ENCODE peak calls at places on chromosomes 12 and 14, in ten cellular contexts. I is MM.1S, P is HL-60, Z is pancreas, N is kidney, Y is brain microvascular endothelial cell, S is IMR-90, L is lung, W is A549, O is tibial artery. G is an unnamed sample.

GRCh38 chr14:24056800-24057184 is 5.0 kb downstream of the CARMIL3 start:
- DNase-seq in Z (no peak), O (peak; percentile 59), S (no peak), P (no peak), I (no peak), N (peak; percentile 57), L (no peak), Y (no peak), W (no peak), G (peak; percentile 42)

GRCh38 chr12:105393586-105393985 is 63.1 kb downstream of the C12orf75 start:
- DNase-seq in Y (peak; percentile 46), Z (no peak), S (peak; percentile 40), O (no peak), W (no peak), I (no peak), L (no peak), N (no peak), P (no peak), G (no peak)

GRCh38 chr12:124774054-124774461 is 89.6 kb downstream of the SCARB1 start:
- DNase-seq in S (no peak), O (no peak), I (peak; percentile 72), Z (no peak), W (no peak), L (peak; percentile 46), Y (no peak), N (no peak), P (peak; percentile 60), G (no peak)

GRCh38 chr12:90152897-90153624 is 444.4 kb upstream of the ATP2B1 start:
- DNase-seq in Y (no peak), L (no peak), W (no peak), S (no peak), I (no peak), Z (no peak), P (no peak), N (peak; percentile 46), O (no peak), G (no peak)

GRCh38 chr12:4379410-4379809 is at the start of gene FGF23:
- DNase-seq in Z (no peak), W (no peak), P (no peak), I (no peak), L (no peak), O (no peak), Y (peak; percentile 22), S (peak; percentile 41), N (no peak), G (peak; percentile 16)

GRCh38 chr14:100384819-100385813 is 62.0 kb downstream of the SLC25A47 start:
- DNase-seq in L (no peak), Z (no peak), O (no peak), I (no peak), P (no peak), W (peak; percentile 50), S (peak; percentile 81), Y (peak; percentile 60), N (no peak), G (no peak)

GRCh38 chr14:76844223-76844622 is 18.0 kb downstream of the LRRC74A start:
- DNase-seq in L (peak; percentile 44), P (no peak), Y (peak; percentile 20), S (peak; percentile 29), Z (peak; percentile 79), I (no peak), O (peak; percentile 76), W (peak; percentile 29), N (peak; percentile 88), G (peak; percentile 86)

GRCh38 chr12:86234309-86234708 is 21.9 kb downstream of the MGAT4C start:
- DNase-seq in S (no peak), L (no peak), I (peak; percentile 43), Y (no peak), O (no peak), W (no peak), N (no peak), Z (no peak), P (no peak), G (no peak)

GRCh38 chr14:22973217-22974032 is 8.9 kb downstream of the AJUBA start:
- DNase-seq in O (no peak), L (no peak), Z (no peak), P (no peak), S (peak; percentile 70), N (no peak), Y (peak; percentile 57), W (peak; percentile 63), I (peak; percentile 19), G (no peak)

GRCh38 chr12:50579757-50580267 is 75.0 kb downstream of the DIP2B start:
- DNase-seq in O (no peak), N (no peak), Y (no peak), I (no peak), Z (no peak), L (no peak), S (peak; percentile 60), P (no peak), W (peak; percentile 25), G (no peak)

GRCh38 chr14:99077076-99077843 is 194.7 kb downstream of the BCL11B start:
- DNase-seq in N (no peak), S (no peak), Z (no peak), I (no peak), W (no peak), P (peak; percentile 20), Y (no peak), L (no peak), O (no peak), G (no peak)

DNA sequence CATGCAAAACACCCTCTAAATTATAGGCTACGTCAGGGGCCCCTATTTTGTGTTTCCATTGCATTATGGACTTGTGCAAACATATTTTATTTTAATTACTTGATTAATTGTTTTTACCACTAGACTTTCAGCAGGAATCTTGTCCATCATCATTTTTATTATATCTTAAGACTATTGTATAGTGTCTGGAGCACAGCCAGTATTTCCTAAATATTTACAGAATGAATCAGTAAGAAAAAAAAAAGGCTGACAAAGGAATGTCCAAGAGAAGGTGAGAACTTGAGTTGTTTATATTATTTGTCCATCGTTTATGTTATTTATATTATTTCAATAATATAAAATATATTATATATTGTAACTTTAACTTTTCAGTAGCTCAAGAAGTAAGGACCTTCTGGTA is 664.7 kb downstream of the SLC6A15 start:
- DNase-seq in I (no peak), Y (no peak), L (no peak), P (no peak), N (no peak), W (no peak), O (no peak), S (no peak), Z (no peak), G (no peak)
- H3K27ac ChIP-seq in I (no peak overlapping the region), Y (no peak overlapping the region), L (no peak overlapping the region), P (no peak overlapping the region), N (no peak overlapping the region), W (no peak overlapping the region), O (no peak overlapping the region), S (no peak overlapping the region), Z (no peak overlapping the region), G (no peak overlapping the region)

GRCh38 chr12:114403690-114404450 is 2.1 kb downstream of the TBX5 start:
- DNase-seq in L (no peak), I (no peak), S (peak; percentile 69), P (no peak), Y (no peak), Z (no peak), O (no peak), W (no peak), N (no peak), G (peak; percentile 51)
- H3K4me3 ChIP-seq in L (no peak overlapping the region), I (no peak overlapping the region), S (peak overlapping the region; percentile 97), P (no peak overlapping the region), Y (no peak overlapping the region), Z (no peak overlapping the region), O (no peak overlapping the region), W (no peak overlapping the region), N (no peak overlapping the region), G (peak overlapping the region; percentile 83)

DNA sequence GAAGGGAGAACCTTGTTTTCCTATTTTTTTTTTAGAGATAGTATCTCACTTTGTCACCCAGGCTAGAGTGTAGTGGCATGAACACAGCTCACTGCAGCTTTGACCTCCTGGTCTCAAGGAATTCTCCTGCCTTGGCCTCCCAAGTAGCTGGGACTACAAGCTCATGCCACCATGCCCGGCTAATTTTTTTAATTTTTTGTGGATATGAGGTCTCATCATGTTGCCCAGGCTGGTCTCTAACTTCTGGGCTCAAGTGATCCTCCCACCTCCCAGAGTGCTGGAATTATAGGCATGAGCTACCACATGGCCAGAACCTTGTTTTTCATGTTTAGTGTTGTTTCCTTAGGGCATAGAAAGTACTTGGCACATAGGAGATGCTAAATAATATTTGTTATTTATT is 13.5 kb downstream of the MANSC1 start:
- DNase-seq in Y (no peak), N (no peak), P (no peak), O (no peak), Z (no peak), L (no peak), I (no peak), W (no peak), S (no peak), G (no peak)
- H3K27ac ChIP-seq in Y (no peak overlapping the region), N (no peak overlapping the region), P (no peak overlapping the region), O (no peak overlapping the region), Z (no peak overlapping the region), L (no peak overlapping the region), I (no peak overlapping the region), W (no peak overlapping the region), S (no peak overlapping the region), G (no peak overlapping the region)

DNA sequence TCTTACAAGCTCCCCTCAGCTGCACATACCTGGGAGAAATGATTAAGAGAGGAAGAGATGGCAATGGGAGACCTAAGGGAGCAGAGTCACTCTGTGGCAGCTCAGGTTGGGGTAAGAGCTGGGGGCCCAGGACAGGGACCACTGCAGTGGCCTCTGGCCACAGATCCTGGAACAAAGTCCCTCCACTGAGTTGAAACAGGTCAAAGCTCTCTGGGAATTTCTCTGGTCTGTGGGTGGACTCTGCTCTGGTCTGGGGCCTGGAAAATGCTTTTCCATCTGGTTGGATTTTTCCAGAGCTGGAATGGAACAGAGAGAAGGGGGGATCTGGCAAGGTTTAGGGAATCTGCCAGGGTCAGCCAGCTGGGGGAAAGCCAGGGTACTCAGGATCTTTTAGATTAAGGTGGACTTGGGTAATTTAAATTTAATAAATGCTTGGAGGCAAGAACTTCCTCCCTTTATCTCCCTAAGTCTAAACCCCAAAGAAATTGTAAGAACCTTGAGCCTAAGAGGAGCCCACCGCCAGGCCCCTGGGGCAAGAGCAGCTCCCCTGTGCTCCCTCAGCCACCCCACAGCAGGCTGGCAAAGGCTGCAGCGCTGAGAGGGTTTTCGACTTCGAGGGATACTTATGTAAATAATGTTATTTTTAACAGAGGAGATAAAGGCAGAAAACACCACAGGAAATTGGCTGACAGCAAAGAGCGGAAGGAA is 3.7 kb downstream of the HOXC10 start:
- DNase-seq in N (peak; percentile 73), O (no peak), I (no peak), P (no peak), Z (no peak), W (no peak), L (no peak), S (no peak), Y (no peak), G (no peak)
- H3K4me3 ChIP-seq in N (peak overlapping the region; percentile 49), O (peak overlapping the region; percentile 84), I (no peak overlapping the region), P (no peak overlapping the region), Z (no peak overlapping the region), W (no peak overlapping the region), L (no peak overlapping the region), S (no peak overlapping the region), Y (no peak overlapping the region), G (no peak overlapping the region)